ENCODE peak calls at places on chromosomes 5 and 9, in four cellular contexts. A, Q, C and H are unnamed samples.

GRCh38 chr5:79831910-79832309 is 142.3 kb downstream of the CMYA5 start:
- DNase-seq in Q (no peak), A (no peak), C (no peak), H (no peak)

GRCh38 chr9:35001285-35001677 is 11.7 kb downstream of the DNAJB5 start:
- DNase-seq in A (no peak), Q (no peak), C (no peak), H (no peak)

GRCh38 chr9:128946945-128947422 is 419 bp downstream of the DOLK start:
- DNase-seq in A (no peak), C (peak), Q (no peak), H (no peak)

GRCh38 chr9:131502781-131503625 is at the start of gene POMT1:
- DNase-seq in A (no peak), C (peak), Q (peak), H (peak)

GRCh38 chr9:27150758-27151431 is 41.9 kb downstream of the TEK start:
- DNase-seq in C (peak), A (no peak), Q (no peak), H (peak)

GRCh38 chr5:164392531-164392930 is 887.1 kb downstream of the MAT2B start:
- DNase-seq in C (no peak), A (no peak), Q (no peak), H (no peak)

GRCh38 chr5:150434502-150434901 is 15.0 kb downstream of the RPS14 start:
- DNase-seq in Q (no peak), C (peak), A (peak), H (no peak)

GRCh38 chr5:150295172-150295611 is 5.6 kb upstream of the CAMK2A start:
- DNase-seq in C (peak), A (peak), Q (no peak), H (no peak)

GRCh38 chr5:124884108-124884507 is 137.7 kb upstream of the ZNF608 start:
- DNase-seq in Q (no peak), C (no peak), A (no peak), H (no peak)

GRCh38 chr5:178237431-178238312 is 5.1 kb upstream of the PHYKPL start:
- DNase-seq in C (peak), A (no peak), Q (no peak), H (no peak)

GRCh38 chr5:160287378-160288051 is 24.8 kb downstream of the CCNJL start:
- DNase-seq in A (no peak), C (peak), Q (no peak), H (peak)

GRCh38 chr5:2157372-2157771 is 274.6 kb upstream of the IRX4 start:
- DNase-seq in Q (no peak), A (no peak), C (no peak), H (no peak)

GRCh38 chr5:165906879-165907278 is 2384.6 kb upstream of the WWC1 start:
- DNase-seq in Q (no peak), C (no peak), A (no peak), H (no peak)

GRCh38 chr5:145585443-145586148 is 249.5 kb downstream of the PRELID2 start:
- DNase-seq in C (no peak), A (no peak), Q (no peak), H (no peak)

GRCh38 chr9:652896-653295 is 188.6 kb upstream of the DMRT1 start:
- DNase-seq in C (no peak), A (no peak), Q (peak), H (no peak)

GRCh38 chr9:89455356-89455824 is 42.5 kb downstream of the SEMA4D start:
- DNase-seq in Q (no peak), C (no peak), A (no peak), H (no peak)

GRCh38 chr5:33470544-33470943 is 29.8 kb downstream of the TARS1 start:
- DNase-seq in A (no peak), C (peak), Q (no peak), H (no peak)

GRCh38 chr9:98306384-98307145 is 51.1 kb upstream of the TBC1D2 start:
- DNase-seq in A (no peak), C (no peak), Q (no peak), H (no peak)

GRCh38 chr9:135078361-135078821 is 9.1 kb upstream of the OLFM1 start:
- DNase-seq in Q (no peak), C (no peak), A (peak), H (no peak)

GRCh38 chr5:116360008-116360853 is 214.4 kb downstream of the SEMA6A start:
- DNase-seq in A (no peak), C (peak), Q (no peak), H (no peak)

GRCh38 chr9:132997591-132997990 is 19.1 kb downstream of the GFI1B start:
- DNase-seq in A (no peak), Q (no peak), C (peak), H (no peak)

GRCh38 chr5:179878222-179879002 is 19.8 kb upstream of the MRNIP start:
- DNase-seq in A (peak), Q (no peak), C (no peak), H (no peak)

GRCh38 chr5:180360078-180360957 is 7.2 kb upstream of the GFPT2 start:
- DNase-seq in Q (no peak), A (no peak), C (no peak), H (no peak)

GRCh38 chr5:172872997-172873491 is 39.0 kb downstream of the ERGIC1 start:
- DNase-seq in A (no peak), C (peak), Q (no peak), H (peak)

GRCh38 chr5:139271201-139272027 is 22.1 kb upstream of the MATR3 start:
- DNase-seq in Q (no peak), C (peak), A (no peak), H (no peak)

GRCh38 chr5:134249469-134250379 is 23.9 kb upstream of the PPP2CA start:
- DNase-seq in C (no peak), Q (no peak), A (no peak), H (no peak)

GRCh38 chr9:18910858-18911257 is 122.2 kb downstream of the SAXO1 start:
- DNase-seq in A (no peak), Q (no peak), C (no peak), H (no peak)

GRCh38 chr9:27791311-27791710 is 218.0 kb upstream of the C9orf72 start:
- DNase-seq in C (peak), A (no peak), Q (no peak), H (peak)

GRCh38 chr5:150411245-150411979 is 1.3 kb downstream of the CD74 start:
- DNase-seq in A (no peak), Q (peak), C (no peak), H (no peak)

GRCh38 chr9:128634651-128635262 is 21.9 kb downstream of the DYNC2I2 start:
- DNase-seq in C (no peak), Q (no peak), A (no peak), H (no peak)

GRCh38 chr9:112795946-112796345 is 45.4 kb downstream of the SNX30 start:
- DNase-seq in Q (no peak), C (peak), A (no peak), H (no peak)

GRCh38 chr9:112792670-112793069 is 42.1 kb downstream of the SNX30 start:
- DNase-seq in C (no peak), A (no peak), Q (no peak), H (no peak)

GRCh38 chr9:112796485-112796884 is 45.9 kb downstream of the SNX30 start:
- DNase-seq in A (no peak), C (no peak), Q (no peak), H (no peak)

GRCh38 chr9:112790231-112790774 is 39.7 kb downstream of the SNX30 start:
- DNase-seq in Q (no peak), A (no peak), C (peak), H (no peak)

DNA sequence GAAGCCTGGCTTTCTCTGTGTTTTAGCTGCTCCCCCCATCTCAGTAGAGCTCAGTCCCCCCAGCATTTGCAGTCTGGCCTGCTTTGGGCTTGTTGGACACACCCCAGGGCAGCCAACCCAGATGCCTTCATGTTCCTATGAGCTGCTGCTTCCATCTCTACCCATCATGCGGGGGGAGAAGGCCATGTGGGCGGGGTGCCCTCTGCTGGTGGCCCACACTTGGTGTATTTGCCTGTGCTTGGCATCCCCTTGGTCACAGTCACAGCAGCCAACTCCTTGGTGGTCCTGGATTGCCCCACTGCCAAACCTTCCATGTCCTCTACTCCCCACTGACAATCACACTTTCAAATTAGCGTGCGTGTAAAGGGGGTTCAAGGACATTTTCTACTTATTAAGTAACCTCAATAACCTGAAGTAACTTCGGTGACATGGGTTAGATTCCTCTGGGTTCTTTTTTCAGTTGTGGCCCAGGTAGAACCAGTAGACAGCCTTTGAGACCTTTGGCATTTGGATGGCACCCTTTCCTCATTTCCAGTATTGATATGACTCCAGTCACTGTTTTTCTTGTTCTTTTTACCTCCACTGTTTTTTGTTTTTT is 42.8 kb downstream of the SNX30 start:
- DNase-seq in Q (peak), A (peak), C (peak), H (peak)
- TF ChIP-seq CTCF in Q (peak), A (peak), C (peak), H (peak)

DNA sequence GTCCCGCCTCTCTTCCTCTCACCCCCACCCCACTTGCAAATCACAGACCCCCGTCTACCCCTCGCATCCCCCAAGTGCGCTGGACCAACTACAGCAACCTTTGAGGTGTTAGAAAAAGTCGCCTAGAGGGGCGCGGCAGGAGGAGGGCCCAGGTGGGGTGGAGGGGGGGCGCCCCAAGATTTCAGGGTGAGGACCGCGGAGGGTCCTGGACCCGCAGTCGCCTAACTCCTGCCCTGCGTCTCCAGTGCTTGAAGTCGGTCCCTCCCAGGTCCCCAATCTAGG is 381 bp upstream of the EGFLAM start:
- DNase-seq in C (no peak), Q (no peak), A (no peak), H (no peak)
- H3K4me3 ChIP-seq in C (no peak), Q (peak), A (no peak), H (peak)

DNA sequence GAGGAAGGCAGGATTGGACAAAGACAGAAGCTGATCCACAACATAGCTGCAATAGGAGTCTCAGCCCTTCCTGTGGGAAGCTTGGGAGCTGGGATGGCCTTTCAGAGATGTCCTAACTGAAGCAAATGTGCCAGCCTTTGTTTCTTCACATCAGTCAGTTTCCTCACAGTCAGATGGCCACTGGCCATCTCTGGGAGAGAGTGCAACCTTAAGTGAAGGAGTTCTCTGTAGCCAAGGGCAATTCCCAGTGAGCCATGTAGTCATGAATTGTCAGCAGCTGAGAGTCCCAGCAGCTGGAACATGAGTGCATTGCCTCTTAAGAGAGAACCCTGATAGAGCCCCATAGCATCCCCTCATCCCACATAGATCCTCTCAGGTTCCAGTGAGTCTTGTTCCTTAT is 89.1 kb upstream of the LIFR start:
- DNase-seq in Q (peak), A (no peak), C (no peak), H (no peak)
- TF ChIP-seq CTCF in Q (no peak), A (no peak), C (no peak), H (no peak)

DNA sequence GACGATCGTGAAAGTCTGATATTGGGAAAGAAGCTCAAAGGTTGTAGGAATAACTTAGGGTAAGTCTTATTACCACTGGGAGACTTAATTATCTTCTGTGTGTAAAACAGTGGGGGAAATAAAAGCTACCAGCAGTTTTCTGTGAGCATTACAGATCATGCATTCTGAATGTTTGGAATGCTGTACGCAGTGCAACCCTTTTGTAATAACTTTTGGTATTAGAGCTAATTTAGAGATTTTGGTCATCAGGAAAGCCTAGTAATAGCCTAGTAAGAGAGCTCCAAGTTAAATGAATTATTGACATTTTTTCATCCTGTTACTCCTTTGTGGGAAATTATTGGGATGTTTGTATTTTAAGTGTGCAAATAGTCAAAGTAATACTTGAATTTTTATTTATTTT is 153.9 kb downstream of the PCSK5 start:
- DNase-seq in A (no peak), C (peak), Q (no peak), H (peak)
- H3K4me3 ChIP-seq in A (no peak), C (no peak), Q (no peak), H (no peak)

DNA sequence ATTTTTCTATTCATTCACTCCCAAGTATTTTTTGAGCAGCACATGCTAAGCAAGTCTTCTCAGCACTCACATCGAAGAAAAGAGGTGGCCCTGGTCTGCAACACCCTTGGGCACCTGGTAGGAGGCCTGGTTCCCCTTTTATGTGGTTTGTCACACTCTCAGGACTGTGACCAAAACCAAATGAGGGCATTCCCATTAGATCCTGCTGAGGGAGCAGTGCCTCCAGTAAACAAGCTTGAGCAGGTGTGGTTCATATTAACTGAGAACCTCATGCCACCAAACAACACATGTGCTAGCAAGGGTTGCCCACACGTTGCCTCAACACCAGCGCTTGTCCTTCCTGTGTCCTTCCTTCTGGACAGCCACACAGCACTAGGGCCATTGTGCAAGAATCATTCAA is 26.9 kb upstream of the SYK start:
- DNase-seq in C (no peak), A (no peak), Q (no peak), H (no peak)
- TF ChIP-seq CTCF in C (no peak), A (no peak), Q (no peak), H (no peak)

DNA sequence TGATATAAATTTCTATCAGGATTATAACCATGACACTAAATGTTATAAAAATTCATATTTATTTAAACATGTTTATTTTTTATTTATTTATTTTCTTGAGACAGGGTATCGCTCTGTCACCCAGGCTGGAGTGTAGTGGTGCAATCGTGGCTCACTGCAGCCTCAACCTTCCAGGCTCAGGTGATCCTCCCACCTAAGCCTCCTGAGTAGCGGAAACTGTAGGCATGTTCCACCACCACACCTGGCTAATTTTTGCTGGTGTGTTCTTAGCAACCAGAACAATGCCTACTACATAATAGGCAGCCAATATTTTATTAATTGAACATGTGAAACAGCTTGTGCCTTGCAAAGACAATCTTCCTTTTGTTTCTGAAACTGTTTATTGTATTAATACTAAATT is 6.5 kb upstream of the PTBP3 start:
- DNase-seq in Q (no peak), A (no peak), C (no peak), H (no peak)
- H3K4me3 ChIP-seq in Q (no peak), A (no peak), C (no peak), H (no peak)